ENCODE peak calls at places on chromosomes 1 and 21, in seven cellular contexts. W, Z, J, F, E, A and B are unnamed samples. For H3K4me1, the result is how much of the 10 kb centered on the place peaks cover.

GRCh38 chr1:101238041-101238515 is 1.3 kb downstream of the S1PR1 start:
- DNase-seq in J (no peak), E (no peak), A (no peak), Z (no peak), W (no peak), F (peak), B (peak)

GRCh38 chr21:42539931-42540343 is 26.3 kb downstream of the SLC37A1 start:
- DNase-seq in A (no peak), J (no peak), E (no peak), F (no peak), W (no peak), Z (no peak), B (no peak)

GRCh38 chr1:209354111-209354839 is 229.2 kb upstream of the CAMK1G start:
- DNase-seq in J (no peak), F (peak), W (peak), Z (peak), E (peak), A (peak), B (peak)

GRCh38 chr1:227322376-227322775 is 4.1 kb upstream of the CDC42BPA start:
- DNase-seq in Z (no peak), A (no peak), E (no peak), J (no peak), F (no peak), W (no peak), B (no peak)

GRCh38 chr1:18463984-18464664 is 16.6 kb upstream of the KLHDC7A start:
- DNase-seq in J (no peak), F (no peak), E (peak), Z (no peak), W (no peak), A (no peak), B (peak)

GRCh38 chr1:45892068-45892785 is 88.8 kb downstream of the MAST2 start:
- DNase-seq in W (no peak), A (no peak), Z (peak), E (peak), J (no peak), F (peak), B (no peak)

GRCh38 chr1:185238447-185238846 is 78.6 kb downstream of the IVNS1ABP start:
- DNase-seq in J (no peak), E (no peak), F (no peak), A (no peak), W (no peak), Z (peak), B (no peak)

GRCh38 chr21:42381347-42381984 is 14.4 kb downstream of the TMPRSS3 start:
- DNase-seq in J (no peak), Z (peak), W (no peak), E (peak), A (no peak), F (no peak), B (peak)

GRCh38 chr1:199843856-199844255 is 183.7 kb upstream of the NR5A2 start:
- DNase-seq in Z (no peak), F (no peak), W (no peak), J (no peak), E (no peak), A (no peak), B (no peak)

GRCh38 chr1:37474697-37475379 is 458 bp downstream of the ZC3H12A start:
- DNase-seq in J (no peak), Z (no peak), W (no peak), E (peak), F (peak), A (peak), B (peak)

GRCh38 chr1:69702085-69702484 is 134.4 kb downstream of the LRRC7 start:
- DNase-seq in A (no peak), Z (no peak), W (no peak), J (no peak), E (no peak), F (no peak), B (no peak)

GRCh38 chr1:25238046-25238445 is 5.7 kb upstream of the SYF2 start:
- DNase-seq in A (no peak), J (no peak), E (no peak), W (no peak), F (no peak), Z (no peak), B (no peak)

GRCh38 chr1:25232866-25233784 is 823 bp upstream of the SYF2 start:
- DNase-seq in E (peak), F (peak), W (peak), Z (peak), J (peak), A (peak), B (peak)

DNA sequence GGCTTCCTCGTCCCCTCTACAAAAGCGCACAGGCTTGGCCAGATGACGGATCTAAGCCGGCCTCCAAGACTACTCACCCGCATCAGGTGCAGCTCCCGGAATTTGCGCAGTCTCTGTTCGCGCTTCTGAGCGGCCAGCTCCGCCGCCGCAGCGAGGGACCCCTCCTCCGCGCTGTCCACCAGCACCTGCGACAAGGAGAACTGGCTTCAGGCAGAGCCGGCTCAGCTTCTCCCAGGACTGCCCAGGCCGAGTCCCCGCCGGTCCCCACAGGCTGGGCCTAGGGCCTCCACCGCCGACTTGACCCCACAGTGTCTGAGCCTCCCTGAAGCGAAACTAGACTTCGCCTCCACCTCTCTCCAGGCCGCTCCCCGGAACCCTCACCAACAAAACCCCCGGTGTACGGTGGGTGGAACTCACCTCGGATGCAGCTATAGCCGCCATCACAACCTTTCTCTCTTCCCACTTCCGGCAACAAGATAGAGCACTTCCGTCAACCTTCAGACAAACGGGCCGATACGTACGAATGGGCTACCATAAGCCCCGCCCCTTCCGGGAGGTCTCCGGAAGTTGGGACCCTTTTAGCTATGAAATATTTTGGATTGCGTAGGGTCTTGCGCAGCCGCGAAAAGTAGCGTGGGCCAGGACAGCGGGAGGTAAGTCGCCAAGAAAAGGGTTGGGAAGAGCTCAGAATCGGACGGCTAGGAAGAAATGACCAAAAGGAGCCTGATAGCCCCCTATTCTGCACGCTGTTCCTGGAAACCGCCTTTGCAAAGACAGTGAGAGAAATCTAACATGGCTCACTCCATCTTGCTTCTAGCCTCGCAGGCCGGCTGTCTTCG is at the start of gene SYF2:
- DNase-seq in W (peak), E (peak), J (peak), F (peak), A (peak), Z (peak), B (peak)
- TF ChIP-seq POLR2A in W (peak), E (peak), J (no peak), F (peak), A (peak), Z (peak), B (peak)

GRCh38 chr1:226002667-226003501 is 3.7 kb upstream of the SDE2 start:
- DNase-seq in E (peak), Z (peak), F (peak), J (no peak), A (no peak), W (no peak), B (no peak)
- H3K4me3 ChIP-seq in E (no peak), Z (no peak), F (no peak), J (no peak), A (no peak), W (no peak), B (no peak)

GRCh38 chr1:39195166-39196111 is 9.1 kb upstream of the MACF1 start:
- DNase-seq in Z (no peak), A (no peak), J (no peak), W (no peak), F (no peak), E (no peak), B (no peak)
- H3K4me1 ChIP-seq in Z (half or more), A (under half), J (half or more), W (under half), F (half or more), E (half or more), B (under half)

GRCh38 chr1:27598902-27599528 is 4.9 kb downstream of the AHDC1 start:
- DNase-seq in F (peak), E (peak), W (no peak), Z (no peak), A (peak), J (no peak), B (no peak)
- TF ChIP-seq POLR2A in F (peak), E (no peak), W (no peak), Z (no peak), A (peak), J (no peak), B (no peak)

DNA sequence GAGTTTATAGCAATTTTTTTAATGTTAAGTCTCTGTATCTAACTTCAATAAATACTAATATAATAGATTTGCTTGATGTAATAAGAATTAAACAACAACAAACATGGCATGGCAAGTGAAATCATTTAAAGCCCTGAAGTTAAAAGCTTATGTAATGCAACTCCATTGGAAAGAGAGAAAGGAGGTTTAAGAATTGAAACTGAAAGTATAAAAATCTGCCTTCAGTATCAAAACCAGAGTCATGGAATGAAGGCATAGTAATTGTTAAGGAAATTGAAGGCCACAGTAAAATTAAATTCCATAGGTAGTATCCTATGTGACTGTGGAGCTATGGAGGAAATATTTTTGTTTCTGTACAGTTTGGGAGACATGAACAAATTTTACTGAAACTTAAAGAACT is 55.1 kb downstream of the PRDX6 start:
- DNase-seq in A (no peak), E (no peak), J (no peak), Z (no peak), W (no peak), F (no peak), B (no peak)
- H3K4me3 ChIP-seq in A (no peak), E (no peak), J (no peak), Z (no peak), W (peak), F (no peak), B (no peak)

GRCh38 chr1:202961220-202961880 is 3.2 kb upstream of the ADIPOR1 start:
- DNase-seq in A (no peak), Z (no peak), E (no peak), W (no peak), F (no peak), J (no peak), B (no peak)
- H3K4me1 ChIP-seq in A (under half), Z (under half), E (under half), W (under half), F (under half), J (under half), B (under half)